ENCODE peak calls at places on chromosomes 11 and 22, in five cellular contexts. S, I, X, H and Y are unnamed samples.

GRCh38 chr22:21959274-21960074 is 6.8 kb upstream of the PPM1F start:
- DNase-seq in S (no peak), I (no peak), X (no peak), H (no peak), Y (no peak)

GRCh38 chr11:17479284-17480214 is 2.9 kb upstream of the ABCC8 start:
- DNase-seq in S (no peak), I (no peak), X (no peak), H (no peak), Y (no peak)

GRCh38 chr22:17922925-17923898 is 101.1 kb downstream of the MICAL3 start:
- DNase-seq in S (no peak), I (peak; percentile 89), X (no peak), H (no peak), Y (no peak)

GRCh38 chr11:65786008-65786785 is 666 bp upstream of the OVOL1 start:
- DNase-seq in S (no peak), I (no peak), X (no peak), H (no peak), Y (no peak)

GRCh38 chr11:69893631-69894030 is 74.4 kb upstream of the FGF3 start:
- DNase-seq in S (no peak), I (no peak), X (no peak), H (no peak), Y (no peak)

GRCh38 chr11:69889400-69890372 is 70.5 kb upstream of the FGF3 start:
- DNase-seq in S (no peak), I (no peak), X (no peak), H (no peak), Y (no peak)

GRCh38 chr11:43723617-43724016 is 43.1 kb downstream of the HSD17B12 start:
- DNase-seq in S (no peak), I (no peak), X (no peak), H (no peak), Y (no peak)

GRCh38 chr11:69000831-69001245 is 12.2 kb downstream of the MRGPRF start:
- DNase-seq in S (no peak), I (peak; percentile 88), X (no peak), H (no peak), Y (no peak)

GRCh38 chr11:124301482-124301881 is 12.3 kb downstream of the OR8D1 start:
- DNase-seq in S (no peak), I (peak; percentile 69), X (no peak), H (no peak), Y (no peak)

GRCh38 chr11:11978792-11979486 is 29.5 kb downstream of the DKK3 start:
- DNase-seq in S (no peak), I (peak; percentile 93), X (no peak), H (no peak), Y (no peak)